ENCODE peak calls at places on chromosomes 16 and 17, in eight cellular contexts. One of them, this sample, is unnamed.

GRCh38 chr17:62994931-62995330 is 28.9 kb downstream of the TANC2 start:
- DNase-seq in H9: no peak
- DNase-seq in RWPE1: no peak
- DNase-seq in GM10248: no peak
- DNase-seq in glutamatergic neuron: no peak
- DNase-seq in adrenal gland: no peak
- DNase-seq in heart right ventricle: no peak
- DNase-seq in ovary: no peak
- DNase-seq in this sample: no peak

GRCh38 chr17:1087381-1088241 is 90.7 kb downstream of the TIMM22 start:
- DNase-seq in glutamatergic neuron: no peak
- DNase-seq in H9: peak; percentile 89
- DNase-seq in RWPE1: peak; percentile 78
- DNase-seq in heart right ventricle: peak; percentile 72
- DNase-seq in adrenal gland: peak; percentile 91
- DNase-seq in GM10248: no peak
- DNase-seq in ovary: peak; percentile 55
- DNase-seq in this sample: no peak

GRCh38 chr16:22813223-22813945 is 578 bp upstream of the HS3ST2 start:
- DNase-seq in GM10248: no peak
- DNase-seq in adrenal gland: peak; percentile 17
- DNase-seq in RWPE1: peak; percentile 65
- DNase-seq in heart right ventricle: peak; percentile 31
- DNase-seq in H9: peak; percentile 88
- DNase-seq in ovary: no peak
- DNase-seq in glutamatergic neuron: peak; percentile 72
- DNase-seq in this sample: no peak

GRCh38 chr17:2964831-2965230 is 98.6 kb downstream of the OR1D5 start:
- DNase-seq in adrenal gland: no peak
- DNase-seq in RWPE1: no peak
- DNase-seq in GM10248: no peak
- DNase-seq in ovary: no peak
- DNase-seq in heart right ventricle: no peak
- DNase-seq in glutamatergic neuron: no peak
- DNase-seq in H9: peak; percentile 31
- DNase-seq in this sample: no peak

GRCh38 chr16:30054959-30055553 is 10.5 kb upstream of the ALDOA start:
- DNase-seq in heart right ventricle: no peak
- DNase-seq in glutamatergic neuron: peak; percentile 79
- DNase-seq in RWPE1: peak; percentile 78
- DNase-seq in adrenal gland: no peak
- DNase-seq in ovary: no peak
- DNase-seq in H9: peak; percentile 86
- DNase-seq in GM10248: peak; percentile 70
- DNase-seq in this sample: no peak

GRCh38 chr16:10895053-10895946 is 18.3 kb downstream of the CIITA start:
- DNase-seq in adrenal gland: no peak
- DNase-seq in ovary: peak; percentile 50
- DNase-seq in heart right ventricle: peak; percentile 49
- DNase-seq in RWPE1: peak; percentile 60
- DNase-seq in GM10248: no peak
- DNase-seq in H9: peak; percentile 85
- DNase-seq in glutamatergic neuron: no peak
- DNase-seq in this sample: no peak

GRCh38 chr17:9837551-9838471 is 12.1 kb downstream of the GLP2R start:
- DNase-seq in glutamatergic neuron: no peak
- DNase-seq in GM10248: no peak
- DNase-seq in ovary: peak; percentile 84
- DNase-seq in heart right ventricle: peak; percentile 46
- DNase-seq in RWPE1: peak; percentile 58
- DNase-seq in adrenal gland: peak; percentile 38
- DNase-seq in H9: peak; percentile 38
- DNase-seq in this sample: peak; percentile 10

GRCh38 chr16:11757671-11758545 is 15.3 kb upstream of the TXNDC11 start:
- DNase-seq in GM10248: no peak
- DNase-seq in adrenal gland: peak; percentile 69
- DNase-seq in RWPE1: no peak
- DNase-seq in glutamatergic neuron: no peak
- DNase-seq in heart right ventricle: no peak
- DNase-seq in ovary: no peak
- DNase-seq in H9: no peak
- DNase-seq in this sample: no peak

GRCh38 chr16:49023095-49023494 is 258.5 kb downstream of the CBLN1 start:
- DNase-seq in heart right ventricle: no peak
- DNase-seq in RWPE1: peak; percentile 96
- DNase-seq in adrenal gland: no peak
- DNase-seq in ovary: peak; percentile 26
- DNase-seq in H9: no peak
- DNase-seq in GM10248: no peak
- DNase-seq in glutamatergic neuron: no peak
- DNase-seq in this sample: no peak

GRCh38 chr17:48647103-48647963 is 21.2 kb upstream of the HOXB9 start:
- DNase-seq in RWPE1: no peak
- DNase-seq in ovary: no peak
- DNase-seq in H9: peak; percentile 87
- DNase-seq in heart right ventricle: no peak
- DNase-seq in glutamatergic neuron: peak; percentile 45
- DNase-seq in GM10248: no peak
- DNase-seq in adrenal gland: no peak
- DNase-seq in this sample: no peak

GRCh38 chr16:3612510-3613466 is 1.4 kb upstream of the SLX4 start:
- DNase-seq in RWPE1: no peak
- DNase-seq in H9: peak; percentile 17
- DNase-seq in glutamatergic neuron: no peak
- DNase-seq in GM10248: no peak
- DNase-seq in heart right ventricle: no peak
- DNase-seq in ovary: peak; percentile 14
- DNase-seq in adrenal gland: no peak
- DNase-seq in this sample: no peak

GRCh38 chr17:45896803-45897693 is 2.7 kb downstream of the MAPT start:
- DNase-seq in adrenal gland: no peak
- DNase-seq in RWPE1: no peak
- DNase-seq in glutamatergic neuron: peak; percentile 60
- DNase-seq in ovary: no peak
- DNase-seq in heart right ventricle: no peak
- DNase-seq in GM10248: no peak
- DNase-seq in H9: peak; percentile 73
- DNase-seq in this sample: no peak

GRCh38 chr16:10741844-10742243 is 1.8 kb upstream of the NUBP1 start:
- DNase-seq in GM10248: no peak
- DNase-seq in H9: no peak
- DNase-seq in ovary: no peak
- DNase-seq in RWPE1: no peak
- DNase-seq in glutamatergic neuron: peak; percentile 15
- DNase-seq in heart right ventricle: peak; percentile 82
- DNase-seq in adrenal gland: no peak
- DNase-seq in this sample: no peak

GRCh38 chr16:77784441-77785356 is 3.7 kb upstream of the VAT1L start:
- DNase-seq in ovary: no peak
- DNase-seq in RWPE1: no peak
- DNase-seq in H9: no peak
- DNase-seq in GM10248: no peak
- DNase-seq in adrenal gland: no peak
- DNase-seq in glutamatergic neuron: no peak
- DNase-seq in heart right ventricle: no peak
- DNase-seq in this sample: no peak

GRCh38 chr16:57813466-57813865 is 11.2 kb upstream of the KIFC3 start:
- DNase-seq in RWPE1: no peak
- DNase-seq in ovary: no peak
- DNase-seq in H9: no peak
- DNase-seq in heart right ventricle: no peak
- DNase-seq in GM10248: no peak
- DNase-seq in adrenal gland: no peak
- DNase-seq in glutamatergic neuron: no peak
- DNase-seq in this sample: no peak

GRCh38 chr17:42568341-42569111 is 1.6 kb downstream of the MLX start:
- DNase-seq in adrenal gland: peak; percentile 18
- DNase-seq in RWPE1: no peak
- DNase-seq in ovary: no peak
- DNase-seq in heart right ventricle: no peak
- DNase-seq in H9: no peak
- DNase-seq in glutamatergic neuron: no peak
- DNase-seq in GM10248: no peak
- DNase-seq in this sample: no peak

GRCh38 chr17:42574463-42574862 is 3.1 kb downstream of the PSMC3IP start:
- DNase-seq in adrenal gland: no peak
- DNase-seq in glutamatergic neuron: no peak
- DNase-seq in ovary: no peak
- DNase-seq in H9: no peak
- DNase-seq in RWPE1: no peak
- DNase-seq in heart right ventricle: no peak
- DNase-seq in GM10248: no peak
- DNase-seq in this sample: no peak

GRCh38 chr17:42571435-42572225 is 4.7 kb downstream of the MLX start:
- DNase-seq in RWPE1: no peak
- DNase-seq in adrenal gland: no peak
- DNase-seq in heart right ventricle: no peak
- DNase-seq in ovary: no peak
- DNase-seq in H9: no peak
- DNase-seq in glutamatergic neuron: no peak
- DNase-seq in GM10248: no peak
- DNase-seq in this sample: no peak

GRCh38 chr17:42577140-42577531 is 393 bp downstream of the PSMC3IP start:
- DNase-seq in RWPE1: no peak
- DNase-seq in glutamatergic neuron: no peak
- DNase-seq in ovary: no peak
- DNase-seq in H9: no peak
- DNase-seq in heart right ventricle: no peak
- DNase-seq in GM10248: no peak
- DNase-seq in adrenal gland: no peak
- DNase-seq in this sample: no peak

GRCh38 chr17:42573095-42573494 is 4.4 kb downstream of the PSMC3IP start:
- DNase-seq in H9: no peak
- DNase-seq in heart right ventricle: no peak
- DNase-seq in glutamatergic neuron: no peak
- DNase-seq in ovary: no peak
- DNase-seq in GM10248: no peak
- DNase-seq in RWPE1: no peak
- DNase-seq in adrenal gland: no peak
- DNase-seq in this sample: no peak
- TF ChIP-seq CTCF in H9: no peak
- TF ChIP-seq CTCF in heart right ventricle: no peak
- TF ChIP-seq CTCF in glutamatergic neuron: no peak
- TF ChIP-seq CTCF in ovary: no peak
- TF ChIP-seq CTCF in GM10248: no peak
- TF ChIP-seq CTCF in RWPE1: no peak
- TF ChIP-seq CTCF in adrenal gland: no peak
- TF ChIP-seq CTCF in this sample: no peak

DNA sequence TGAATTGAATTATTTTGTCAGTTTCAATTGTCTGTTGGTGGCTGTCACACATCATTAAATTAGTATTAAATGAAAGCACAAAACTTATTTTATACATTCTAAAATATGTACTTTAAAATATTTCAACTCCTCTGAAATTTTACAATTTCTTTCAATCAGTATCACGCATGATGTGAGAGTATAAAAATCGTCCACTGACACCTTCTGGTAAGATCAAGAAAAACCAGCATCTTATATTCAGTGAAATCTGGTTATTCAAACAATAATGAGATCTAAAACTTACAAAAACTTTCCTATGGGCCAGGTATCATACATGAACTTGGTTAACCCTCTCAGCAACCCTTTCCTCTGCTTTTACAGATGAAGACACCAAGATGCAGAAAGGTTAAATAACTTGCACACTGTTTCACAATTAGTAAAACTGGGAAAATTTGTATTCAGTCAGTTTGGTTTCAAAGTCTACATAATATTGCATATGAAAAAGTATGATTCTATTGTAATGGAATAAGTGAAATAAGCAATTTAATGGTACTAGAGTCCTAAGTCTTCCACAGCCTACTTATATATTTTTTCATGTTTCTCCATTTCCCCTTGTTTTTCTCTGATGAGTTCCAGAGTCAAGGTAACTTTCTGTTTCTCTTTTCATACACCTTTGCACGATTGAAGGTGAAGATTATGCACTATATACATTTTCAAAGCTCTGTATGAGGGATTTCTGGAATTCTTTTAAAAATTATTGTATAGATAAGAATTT is 58.7 kb downstream of the EFCAB5 start:
- DNase-seq in GM10248: no peak
- DNase-seq in glutamatergic neuron: no peak
- DNase-seq in heart right ventricle: no peak
- DNase-seq in H9: no peak
- DNase-seq in ovary: no peak
- DNase-seq in adrenal gland: no peak
- DNase-seq in RWPE1: no peak
- DNase-seq in this sample: no peak
- TF ChIP-seq CTCF in GM10248: peak; percentile 12
- TF ChIP-seq CTCF in glutamatergic neuron: no peak
- TF ChIP-seq CTCF in heart right ventricle: no peak
- TF ChIP-seq CTCF in H9: no peak
- TF ChIP-seq CTCF in ovary: no peak
- TF ChIP-seq CTCF in adrenal gland: no peak
- TF ChIP-seq CTCF in RWPE1: no peak
- TF ChIP-seq CTCF in this sample: peak; percentile 13

DNA sequence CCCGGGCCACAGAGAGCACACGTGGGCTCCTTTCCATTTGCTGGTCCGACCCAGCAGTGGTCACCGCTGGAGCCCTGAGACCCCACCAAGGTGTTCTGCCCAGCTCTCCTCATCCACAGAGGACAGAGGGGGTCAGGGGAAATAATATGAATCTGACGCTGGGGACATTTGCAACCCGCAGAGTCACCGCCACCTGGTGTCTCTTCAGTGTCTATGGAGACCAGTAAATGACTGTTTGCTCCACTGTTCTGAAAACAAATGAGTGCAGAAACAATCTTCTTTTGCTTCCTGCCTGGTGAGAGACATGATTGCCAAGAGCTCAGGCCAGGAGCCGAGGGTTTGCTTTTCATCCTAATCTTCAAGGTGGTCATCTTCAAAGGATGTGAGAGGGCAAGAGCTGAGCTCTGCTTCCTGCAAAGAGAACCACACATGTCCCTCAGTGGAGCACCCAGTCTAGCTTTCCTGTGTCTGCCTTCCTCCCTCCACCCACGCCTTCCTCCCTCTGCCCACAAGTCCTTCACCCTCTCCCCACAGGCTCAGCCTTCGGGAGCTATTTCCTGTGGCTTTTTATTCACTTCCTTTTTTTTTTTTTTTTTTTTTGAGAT is 14.7 kb upstream of the KLHDC4 start:
- DNase-seq in RWPE1: no peak
- DNase-seq in H9: no peak
- DNase-seq in heart right ventricle: peak; percentile 43
- DNase-seq in glutamatergic neuron: no peak
- DNase-seq in ovary: no peak
- DNase-seq in adrenal gland: peak; percentile 27
- DNase-seq in GM10248: peak; percentile 59
- DNase-seq in this sample: no peak
- TF ChIP-seq CTCF in RWPE1: no peak
- TF ChIP-seq CTCF in H9: no peak
- TF ChIP-seq CTCF in heart right ventricle: no peak
- TF ChIP-seq CTCF in glutamatergic neuron: no peak
- TF ChIP-seq CTCF in ovary: no peak
- TF ChIP-seq CTCF in adrenal gland: no peak
- TF ChIP-seq CTCF in GM10248: peak; percentile 8
- TF ChIP-seq CTCF in this sample: no peak

DNA sequence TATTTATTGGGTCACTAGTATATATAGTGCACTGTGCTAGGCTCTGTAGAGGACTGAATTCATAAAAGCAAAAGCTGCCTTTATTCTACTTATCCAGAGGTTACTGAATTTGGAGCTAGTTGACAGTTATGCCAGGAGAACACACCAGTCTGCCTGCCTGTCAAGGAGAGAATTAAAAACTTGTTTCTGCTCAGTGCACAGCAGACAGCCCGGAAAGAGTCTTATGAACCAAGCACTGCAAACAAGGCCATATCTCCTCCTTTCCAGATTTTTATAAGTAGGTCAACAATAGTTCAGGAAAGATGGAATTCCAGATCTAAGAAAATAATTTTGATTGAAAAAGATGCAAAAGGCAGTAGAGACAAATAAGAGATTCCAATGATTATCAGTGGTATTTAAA is 267.8 kb downstream of the CA10 start:
- DNase-seq in H9: no peak
- DNase-seq in RWPE1: no peak
- DNase-seq in ovary: no peak
- DNase-seq in heart right ventricle: no peak
- DNase-seq in GM10248: no peak
- DNase-seq in glutamatergic neuron: no peak
- DNase-seq in adrenal gland: no peak
- DNase-seq in this sample: no peak
- TF ChIP-seq CTCF in H9: no peak
- TF ChIP-seq CTCF in RWPE1: no peak
- TF ChIP-seq CTCF in ovary: no peak
- TF ChIP-seq CTCF in heart right ventricle: no peak
- TF ChIP-seq CTCF in GM10248: no peak
- TF ChIP-seq CTCF in glutamatergic neuron: no peak
- TF ChIP-seq CTCF in adrenal gland: no peak
- TF ChIP-seq CTCF in this sample: no peak

This sample was measured in AG09319.